ENCODE peak calls at places on chromosome 21, in five cellular contexts. H is esophagus squamous epithelium, D is mammary epithelial cell, X is fibroblast of lung, Y is body of pancreas. F is an unnamed sample.

GRCh38 chr21:41236361-41236973 is 68.5 kb downstream of the BACE2 start:
- DNase-seq in D (no peak), X (no peak), H (no peak), Y (no peak), F (no peak)

GRCh38 chr21:32538147-32538792 is 47.1 kb downstream of the TCP10L start:
- DNase-seq in X (no peak), D (no peak), Y (no peak), H (no peak), F (no peak)

GRCh38 chr21:45901061-45901690 is 80.4 kb upstream of the COL6A1 start:
- DNase-seq in D (no peak), Y (no peak), X (no peak), H (no peak), F (no peak)

GRCh38 chr21:13827201-13827600 is 217.6 kb downstream of the POTED start:
- DNase-seq in H (no peak), D (no peak), X (no peak), Y (no peak), F (no peak)

GRCh38 chr21:46557469-46557868 is 47.4 kb downstream of the S100B start:
- DNase-seq in Y (no peak), H (no peak), X (no peak), D (no peak), F (no peak)

GRCh38 chr21:38208118-38208517 is 48.7 kb upstream of the KCNJ15 start:
- DNase-seq in X (no peak), Y (no peak), D (no peak), H (no peak), F (no peak)

GRCh38 chr21:29885491-29885890 is 54.3 kb downstream of the GRIK1 start:
- DNase-seq in X (no peak), D (no peak), Y (no peak), H (no peak), F (no peak)

GRCh38 chr21:46560568-46561447 is 44.1 kb downstream of the S100B start:
- DNase-seq in H (no peak), X (no peak), Y (no peak), D (no peak), F (no peak)

GRCh38 chr21:46455575-46456385 is 2.9 kb upstream of the DIP2A start:
- DNase-seq in Y (no peak), H (no peak), X (peak), D (peak), F (no peak)

GRCh38 chr21:37871121-37871862 is 45.0 kb downstream of the KCNJ6 start:
- DNase-seq in Y (no peak), H (no peak), X (peak), D (peak), F (no peak)

GRCh38 chr21:41777934-41778815 is 11.3 kb upstream of the RIPK4 start:
- DNase-seq in X (peak), Y (peak), D (peak), H (no peak), F (peak)

GRCh38 chr21:33951276-33952178 is 35.9 kb upstream of the ATP5PO start:
- DNase-seq in X (no peak), D (no peak), Y (no peak), H (no peak), F (no peak)

GRCh38 chr21:34807146-34807880 is 138.5 kb downstream of the CLIC6 start:
- DNase-seq in H (no peak), D (peak), Y (no peak), X (peak), F (no peak)

GRCh38 chr21:29258626-29259335 is 39.9 kb upstream of the BACH1 start:
- DNase-seq in D (peak), X (peak), Y (no peak), H (no peak), F (peak)

DNA sequence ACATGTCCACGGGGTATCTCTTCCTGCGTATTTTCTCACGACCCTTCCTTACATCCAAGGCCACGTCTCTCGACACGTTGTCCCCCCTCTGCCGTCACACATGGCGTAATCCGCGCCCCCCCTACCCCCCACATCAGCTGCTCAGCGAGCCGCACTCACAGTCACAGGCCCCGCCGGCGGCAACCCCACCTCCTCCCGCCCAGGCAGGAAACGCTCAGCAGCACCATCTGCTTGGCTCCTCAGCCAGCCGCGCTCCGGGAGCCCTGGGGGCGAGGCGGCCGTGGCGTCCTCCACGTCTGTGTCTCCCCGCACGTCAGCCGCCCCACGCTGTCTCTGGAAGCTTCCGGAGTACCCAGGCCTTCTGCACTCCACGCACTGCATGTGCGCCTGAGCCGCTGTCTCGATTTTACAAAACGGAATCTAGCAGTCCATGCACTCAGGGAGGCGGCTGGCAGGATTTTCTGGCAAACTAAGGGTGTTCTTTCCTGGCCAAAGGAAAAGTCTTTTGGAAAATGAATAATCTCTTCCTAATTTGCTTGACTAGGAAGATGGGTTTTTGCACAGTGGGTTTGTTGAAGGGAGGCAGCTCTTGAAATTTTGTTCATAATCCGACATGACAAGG is 64.5 kb downstream of the SIK1 start:
- DNase-seq in D (peak), X (peak), H (peak), Y (peak), F (peak)
- H3K4me3 ChIP-seq in D (no peak), X (no peak), H (peak), Y (no peak), F (peak)

GRCh38 chr21:36297555-36297937 is 22.5 kb upstream of the MORC3 start:
- DNase-seq in Y (no peak), D (no peak), X (no peak), H (no peak), F (no peak)
- H3K4me3 ChIP-seq in Y (no peak), D (no peak), X (no peak), H (no peak), F (peak)

DNA sequence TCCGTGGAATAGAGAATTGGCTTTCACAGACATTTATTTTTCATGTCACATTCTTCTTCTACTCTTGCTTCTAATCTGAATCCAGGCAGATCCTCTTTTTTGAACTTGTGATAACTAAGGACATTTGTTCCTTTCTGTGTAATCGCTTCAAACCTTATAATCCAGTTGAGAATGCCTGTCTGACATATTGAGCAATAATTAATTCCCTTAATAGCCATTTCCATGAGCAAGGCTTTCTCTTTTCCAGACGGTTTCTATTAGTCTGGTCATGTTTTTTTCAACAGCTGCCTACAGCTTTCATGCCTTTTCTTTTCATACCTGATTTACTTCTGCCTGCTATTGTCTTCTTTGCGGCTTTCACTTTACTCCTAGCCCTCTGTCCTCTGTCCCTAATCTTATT is 163.4 kb downstream of the CYYR1 start:
- DNase-seq in X (no peak), H (no peak), D (no peak), Y (no peak), F (no peak)
- H3K4me3 ChIP-seq in X (no peak), H (no peak), D (no peak), Y (no peak), F (no peak)

DNA sequence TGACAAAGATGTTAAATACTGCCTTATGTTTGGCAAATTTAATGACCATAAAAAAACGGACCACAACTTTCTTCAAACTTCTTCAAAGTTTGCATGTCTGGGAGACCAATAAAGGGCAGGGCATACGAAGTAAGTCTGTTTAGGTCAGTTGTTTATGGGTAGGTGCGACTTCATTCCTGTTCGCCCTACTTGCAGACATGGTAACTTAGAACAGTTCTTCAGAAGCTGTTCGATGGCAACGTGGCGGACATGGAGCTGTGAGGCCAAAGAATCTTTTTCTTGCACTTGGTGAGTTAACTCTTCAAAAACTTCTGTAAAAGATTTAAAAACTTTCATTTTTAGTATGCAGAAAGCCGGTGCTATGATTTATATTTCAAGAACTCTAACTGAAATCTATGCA is 25.9 kb downstream of the C21orf91 start:
- DNase-seq in Y (no peak), H (no peak), D (no peak), X (no peak), F (no peak)
- H3K4me3 ChIP-seq in Y (no peak), H (peak), D (no peak), X (no peak), F (no peak)

DNA sequence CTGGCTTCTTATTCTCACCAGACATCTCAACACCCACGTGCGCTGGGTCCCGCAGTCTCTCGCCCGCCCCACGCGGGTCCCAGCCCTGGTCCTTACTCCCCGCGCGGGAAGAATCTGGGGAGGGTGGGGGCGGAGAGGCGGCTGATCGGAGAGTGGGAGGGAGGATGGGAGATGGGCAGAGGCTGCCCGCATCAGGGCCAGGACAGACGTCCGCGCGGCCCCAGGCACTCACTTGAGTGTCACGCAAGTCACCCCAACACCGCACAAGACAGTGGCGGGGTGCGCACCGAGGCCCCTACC is 6.1 kb upstream of the SIM2 start:
- DNase-seq in D (no peak), H (no peak), X (no peak), Y (no peak), F (no peak)
- H3K4me3 ChIP-seq in D (no peak), H (peak), X (no peak), Y (no peak), F (no peak)

GRCh38 chr21:26438976-26439375 is 134.1 kb downstream of the CYYR1 start:
- DNase-seq in X (no peak), H (no peak), D (no peak), Y (no peak), F (no peak)

GRCh38 chr21:26432410-26432809 is 140.7 kb downstream of the CYYR1 start:
- DNase-seq in Y (no peak), D (no peak), H (no peak), X (no peak), F (no peak)

GRCh38 chr21:26437326-26438009 is 135.6 kb downstream of the CYYR1 start:
- DNase-seq in H (no peak), D (no peak), X (no peak), Y (no peak), F (no peak)

GRCh38 chr21:26433386-26433785 is 139.7 kb downstream of the CYYR1 start:
- DNase-seq in X (no peak), Y (no peak), D (no peak), H (no peak), F (no peak)
- H3K4me3 ChIP-seq in X (no peak), Y (no peak), D (no peak), H (no peak), F (no peak)

GRCh38 chr21:17451364-17451869 is 61.4 kb upstream of the CXADR start:
- DNase-seq in Y (no peak), H (no peak), D (peak), X (peak), F (no peak)
- H3K4me3 ChIP-seq in Y (no peak), H (no peak), D (no peak), X (no peak), F (no peak)

DNA sequence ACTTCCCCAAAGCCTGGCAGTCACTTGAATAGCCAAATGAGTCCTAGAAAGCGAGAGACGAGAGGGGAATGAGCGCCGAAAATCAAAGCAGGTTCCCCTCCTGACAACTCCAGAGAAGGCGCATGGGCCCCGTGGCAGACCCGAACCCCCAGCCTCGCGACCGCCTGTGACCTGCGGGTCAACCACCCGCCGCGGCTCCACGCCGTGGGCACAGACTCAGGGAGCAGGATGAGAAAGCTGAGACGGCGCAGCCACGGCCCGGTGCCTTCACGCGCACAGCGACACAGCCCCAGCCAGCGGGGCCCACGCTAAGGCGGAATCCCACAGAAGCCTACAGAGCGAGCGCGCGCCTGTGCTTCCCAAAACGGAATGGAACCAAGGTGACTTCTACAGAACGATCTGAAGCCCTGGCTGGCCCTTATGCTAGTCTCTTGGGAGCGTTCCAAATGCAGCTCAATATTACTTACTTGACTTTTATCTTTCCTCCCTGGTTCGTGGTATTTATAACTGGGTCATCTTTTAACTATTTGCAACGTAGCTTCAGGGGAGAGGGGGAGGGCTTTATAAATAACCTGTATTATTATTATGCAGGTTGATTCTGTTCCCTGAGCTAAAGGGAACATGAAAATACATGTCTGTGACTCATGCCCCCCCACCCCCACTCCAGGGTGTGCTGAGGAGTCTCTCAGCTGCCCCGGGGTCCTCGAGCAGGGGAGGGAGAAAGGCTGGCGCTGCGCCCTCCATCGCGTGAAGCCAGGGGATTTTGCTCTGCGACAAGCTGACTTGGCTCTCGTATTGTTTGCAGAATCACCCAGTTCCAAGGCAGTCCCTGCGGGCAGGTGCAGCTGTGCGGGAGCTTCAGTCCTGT is 1.7 kb downstream of the TSPEAR start:
- DNase-seq in Y (no peak), H (no peak), X (no peak), D (peak), F (no peak)
- H3K4me3 ChIP-seq in Y (no peak), H (no peak), X (no peak), D (peak), F (no peak)

DNA sequence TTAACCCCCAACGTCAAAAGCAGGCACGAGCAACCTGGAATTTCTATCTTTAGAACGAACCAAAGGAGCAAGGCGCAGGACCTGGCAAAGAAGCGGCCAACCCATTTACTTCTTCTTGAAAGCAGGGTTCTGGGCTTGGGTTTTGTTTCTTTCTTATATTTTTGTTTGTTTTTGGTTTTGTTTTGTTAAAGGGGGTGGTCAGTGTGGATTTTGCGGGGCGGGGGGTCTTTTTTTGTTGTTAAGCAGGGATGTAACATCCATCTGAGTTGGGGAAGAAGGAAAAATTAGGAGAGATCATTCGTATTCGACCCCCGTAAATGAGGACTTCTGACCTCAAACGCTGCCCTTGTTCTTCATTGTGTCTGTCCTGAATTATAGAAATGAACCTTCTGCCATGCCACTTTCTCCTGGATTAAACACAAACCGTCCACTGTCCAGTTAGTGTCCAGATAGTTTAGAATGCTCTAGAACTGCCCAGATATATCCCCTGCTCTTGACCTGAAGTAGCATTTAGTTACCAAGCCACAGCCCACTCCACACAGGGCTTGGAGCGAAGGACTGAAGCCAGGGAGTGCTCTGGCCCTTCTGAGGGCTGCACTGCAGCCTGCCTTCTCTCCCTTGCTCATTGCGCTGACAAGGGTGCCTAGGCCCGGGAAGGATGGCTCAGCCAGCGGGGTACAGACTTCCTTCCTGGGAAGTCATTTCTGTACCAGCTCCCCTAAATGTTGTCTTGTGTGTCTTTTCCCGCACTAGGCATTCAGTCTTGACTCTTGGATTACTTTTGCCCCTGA is 935 bp upstream of the APP start:
- DNase-seq in H (no peak), X (no peak), D (no peak), Y (no peak), F (no peak)
- H3K4me3 ChIP-seq in H (peak), X (peak), D (peak), Y (peak), F (peak)